ENCODE peak calls at places on chromosomes 6 and 20, in nine cellular contexts. One of them, this sample, is unnamed.

GRCh38 chr6:170091639-170092579 is 199.0 kb downstream of the DLL1 start:
- DNase-seq in coronary artery: peak
- DNase-seq in lung: no peak
- DNase-seq in GM23248: no peak
- DNase-seq in brain microvascular endothelial cell: no peak
- DNase-seq in A673: no peak
- DNase-seq in left ventricle myocardium inferior: no peak
- DNase-seq in GM23338: no peak
- DNase-seq in CD4-positive, alpha-beta T cell: no peak
- DNase-seq in this sample: no peak

GRCh38 chr6:115582386-115582785 is 478.3 kb downstream of the FRK start:
- DNase-seq in brain microvascular endothelial cell: no peak
- DNase-seq in GM23338: no peak
- DNase-seq in CD4-positive, alpha-beta T cell: no peak
- DNase-seq in left ventricle myocardium inferior: no peak
- DNase-seq in coronary artery: no peak
- DNase-seq in lung: no peak
- DNase-seq in A673: no peak
- DNase-seq in GM23248: no peak
- DNase-seq in this sample: no peak

GRCh38 chr6:161010418-161010817 is 18.8 kb downstream of the MAP3K4 start:
- DNase-seq in GM23338: no peak
- DNase-seq in lung: no peak
- DNase-seq in coronary artery: no peak
- DNase-seq in GM23248: peak
- DNase-seq in CD4-positive, alpha-beta T cell: no peak
- DNase-seq in left ventricle myocardium inferior: no peak
- DNase-seq in brain microvascular endothelial cell: no peak
- DNase-seq in A673: no peak
- DNase-seq in this sample: peak

GRCh38 chr20:36071848-36072247 is 82.7 kb upstream of the EPB41L1 start:
- DNase-seq in left ventricle myocardium inferior: no peak
- DNase-seq in brain microvascular endothelial cell: no peak
- DNase-seq in coronary artery: no peak
- DNase-seq in CD4-positive, alpha-beta T cell: no peak
- DNase-seq in GM23338: no peak
- DNase-seq in lung: no peak
- DNase-seq in A673: no peak
- DNase-seq in GM23248: no peak
- DNase-seq in this sample: no peak

GRCh38 chr6:73369563-73369962 is at the start of gene OOEP:
- DNase-seq in lung: no peak
- DNase-seq in brain microvascular endothelial cell: no peak
- DNase-seq in CD4-positive, alpha-beta T cell: no peak
- DNase-seq in left ventricle myocardium inferior: no peak
- DNase-seq in coronary artery: no peak
- DNase-seq in GM23248: no peak
- DNase-seq in GM23338: no peak
- DNase-seq in A673: no peak
- DNase-seq in this sample: no peak

GRCh38 chr6:154672086-154672485 is 61.1 kb upstream of the SCAF8 start:
- DNase-seq in A673: no peak
- DNase-seq in GM23338: no peak
- DNase-seq in lung: no peak
- DNase-seq in brain microvascular endothelial cell: no peak
- DNase-seq in left ventricle myocardium inferior: no peak
- DNase-seq in coronary artery: no peak
- DNase-seq in GM23248: no peak
- DNase-seq in CD4-positive, alpha-beta T cell: no peak
- DNase-seq in this sample: no peak

GRCh38 chr20:35000922-35001595 is 45.4 kb downstream of the MYH7B start:
- DNase-seq in A673: no peak
- DNase-seq in GM23248: no peak
- DNase-seq in coronary artery: no peak
- DNase-seq in lung: no peak
- DNase-seq in left ventricle myocardium inferior: peak
- DNase-seq in GM23338: no peak
- DNase-seq in CD4-positive, alpha-beta T cell: no peak
- DNase-seq in brain microvascular endothelial cell: no peak
- DNase-seq in this sample: no peak

GRCh38 chr6:169592558-169592957 is 109.3 kb downstream of the WDR27 start:
- DNase-seq in A673: no peak
- DNase-seq in lung: no peak
- DNase-seq in GM23338: no peak
- DNase-seq in CD4-positive, alpha-beta T cell: no peak
- DNase-seq in left ventricle myocardium inferior: no peak
- DNase-seq in GM23248: peak
- DNase-seq in brain microvascular endothelial cell: peak
- DNase-seq in coronary artery: no peak
- DNase-seq in this sample: peak

GRCh38 chr6:148700047-148700712 is 46.6 kb upstream of the UST start:
- DNase-seq in left ventricle myocardium inferior: no peak
- DNase-seq in A673: no peak
- DNase-seq in GM23248: peak
- DNase-seq in CD4-positive, alpha-beta T cell: no peak
- DNase-seq in lung: no peak
- DNase-seq in brain microvascular endothelial cell: no peak
- DNase-seq in coronary artery: no peak
- DNase-seq in GM23338: no peak
- DNase-seq in this sample: no peak

GRCh38 chr6:116015983-116016382 is 44.7 kb downstream of the FRK start:
- DNase-seq in lung: no peak
- DNase-seq in CD4-positive, alpha-beta T cell: no peak
- DNase-seq in coronary artery: no peak
- DNase-seq in brain microvascular endothelial cell: no peak
- DNase-seq in GM23248: no peak
- DNase-seq in GM23338: no peak
- DNase-seq in left ventricle myocardium inferior: no peak
- DNase-seq in A673: no peak
- DNase-seq in this sample: no peak

GRCh38 chr6:1144842-1145755 is 166.8 kb upstream of the FOXQ1 start:
- DNase-seq in coronary artery: no peak
- DNase-seq in left ventricle myocardium inferior: no peak
- DNase-seq in brain microvascular endothelial cell: no peak
- DNase-seq in GM23338: no peak
- DNase-seq in CD4-positive, alpha-beta T cell: no peak
- DNase-seq in A673: no peak
- DNase-seq in lung: no peak
- DNase-seq in GM23248: peak
- DNase-seq in this sample: peak

GRCh38 chr20:23283096-23283850 is 67.3 kb upstream of the NXT1 start:
- DNase-seq in A673: no peak
- DNase-seq in left ventricle myocardium inferior: no peak
- DNase-seq in brain microvascular endothelial cell: no peak
- DNase-seq in lung: no peak
- DNase-seq in GM23248: no peak
- DNase-seq in coronary artery: peak
- DNase-seq in CD4-positive, alpha-beta T cell: no peak
- DNase-seq in GM23338: no peak
- DNase-seq in this sample: no peak

GRCh38 chr20:20802328-20802727 is 89.9 kb upstream of the RALGAPA2 start:
- DNase-seq in coronary artery: no peak
- DNase-seq in CD4-positive, alpha-beta T cell: no peak
- DNase-seq in A673: peak
- DNase-seq in lung: no peak
- DNase-seq in left ventricle myocardium inferior: no peak
- DNase-seq in brain microvascular endothelial cell: no peak
- DNase-seq in GM23248: no peak
- DNase-seq in GM23338: no peak
- DNase-seq in this sample: no peak

GRCh38 chr6:158481612-158482473 is 78.0 kb upstream of the TMEM181 start:
- DNase-seq in GM23338: no peak
- DNase-seq in A673: peak
- DNase-seq in GM23248: peak
- DNase-seq in brain microvascular endothelial cell: peak
- DNase-seq in coronary artery: no peak
- DNase-seq in left ventricle myocardium inferior: no peak
- DNase-seq in CD4-positive, alpha-beta T cell: no peak
- DNase-seq in lung: no peak
- DNase-seq in this sample: peak

GRCh38 chr20:60331688-60332300 is 373.6 kb downstream of the CDH26 start:
- DNase-seq in A673: no peak
- DNase-seq in left ventricle myocardium inferior: no peak
- DNase-seq in coronary artery: no peak
- DNase-seq in brain microvascular endothelial cell: no peak
- DNase-seq in lung: no peak
- DNase-seq in GM23338: no peak
- DNase-seq in CD4-positive, alpha-beta T cell: no peak
- DNase-seq in GM23248: no peak
- DNase-seq in this sample: no peak

GRCh38 chr20:46894971-46895905 is 595 bp downstream of the EYA2 start:
- DNase-seq in left ventricle myocardium inferior: no peak
- DNase-seq in A673: no peak
- DNase-seq in lung: no peak
- DNase-seq in coronary artery: no peak
- DNase-seq in GM23248: peak
- DNase-seq in brain microvascular endothelial cell: no peak
- DNase-seq in GM23338: peak
- DNase-seq in CD4-positive, alpha-beta T cell: no peak
- DNase-seq in this sample: no peak

GRCh38 chr6:18504232-18504596 is 117.1 kb downstream of the RNF144B start:
- DNase-seq in brain microvascular endothelial cell: no peak
- DNase-seq in coronary artery: no peak
- DNase-seq in CD4-positive, alpha-beta T cell: no peak
- DNase-seq in lung: no peak
- DNase-seq in GM23248: no peak
- DNase-seq in left ventricle myocardium inferior: no peak
- DNase-seq in A673: no peak
- DNase-seq in GM23338: no peak
- DNase-seq in this sample: no peak
- H3K27ac ChIP-seq in brain microvascular endothelial cell: no peak
- H3K27ac ChIP-seq in coronary artery: no peak
- H3K27ac ChIP-seq in CD4-positive, alpha-beta T cell: no peak
- H3K27ac ChIP-seq in lung: no peak
- H3K27ac ChIP-seq in GM23248: no peak
- H3K27ac ChIP-seq in left ventricle myocardium inferior: no peak
- H3K27ac ChIP-seq in A673: no peak
- H3K27ac ChIP-seq in GM23338: no peak
- H3K27ac ChIP-seq in this sample: no peak

DNA sequence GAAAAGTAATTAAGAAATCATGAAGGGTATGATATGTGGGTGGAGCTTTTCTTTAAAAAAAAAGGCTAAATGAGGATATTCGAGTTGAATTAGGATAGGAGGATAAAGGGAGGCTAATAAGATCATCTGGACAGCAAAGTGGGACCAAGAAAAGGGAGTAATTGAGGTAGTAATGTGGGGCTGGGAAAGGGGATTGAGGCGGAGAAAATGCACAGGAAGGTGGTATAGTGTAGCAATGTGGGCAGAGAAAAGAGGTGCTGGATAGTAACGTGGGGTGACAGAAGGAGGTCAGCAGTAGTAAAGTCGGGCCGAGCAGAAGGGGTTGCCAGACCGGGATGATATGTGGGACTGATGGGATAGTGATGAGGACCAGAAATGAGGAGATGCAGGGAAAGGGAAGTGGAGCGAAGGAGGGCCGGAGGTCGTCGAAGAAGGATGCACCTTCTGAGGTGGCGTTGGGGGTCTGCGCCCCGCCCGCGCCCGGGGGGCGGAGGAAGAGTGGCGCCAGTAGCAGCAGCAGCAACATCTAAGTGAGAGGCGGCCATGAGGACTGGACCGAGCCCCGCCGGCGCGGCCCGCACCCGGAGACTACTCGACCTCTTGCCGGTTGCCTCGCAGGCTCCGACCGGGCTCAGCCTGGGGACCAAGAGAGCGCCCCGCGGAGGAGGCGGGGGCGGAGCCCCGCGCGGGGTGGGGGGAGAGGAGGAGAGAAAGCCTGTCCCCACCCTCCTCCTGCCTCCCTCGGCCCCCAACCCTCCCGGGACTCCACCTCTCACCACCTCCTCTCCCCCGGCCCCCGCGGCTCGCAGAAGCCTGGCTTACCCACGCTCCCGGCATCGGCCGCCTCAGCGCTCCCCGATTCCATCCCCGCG is 887 bp downstream of the GABBR1 start:
- DNase-seq in A673: peak
- DNase-seq in lung: peak
- DNase-seq in GM23248: peak
- DNase-seq in GM23338: peak
- DNase-seq in left ventricle myocardium inferior: peak
- DNase-seq in coronary artery: no peak
- DNase-seq in brain microvascular endothelial cell: no peak
- DNase-seq in CD4-positive, alpha-beta T cell: peak
- DNase-seq in this sample: peak
- H3K27ac ChIP-seq in A673: peak
- H3K27ac ChIP-seq in lung: peak
- H3K27ac ChIP-seq in GM23248: no peak
- H3K27ac ChIP-seq in GM23338: peak
- H3K27ac ChIP-seq in left ventricle myocardium inferior: peak
- H3K27ac ChIP-seq in coronary artery: peak
- H3K27ac ChIP-seq in brain microvascular endothelial cell: peak
- H3K27ac ChIP-seq in CD4-positive, alpha-beta T cell: no peak
- H3K27ac ChIP-seq in this sample: peak

DNA sequence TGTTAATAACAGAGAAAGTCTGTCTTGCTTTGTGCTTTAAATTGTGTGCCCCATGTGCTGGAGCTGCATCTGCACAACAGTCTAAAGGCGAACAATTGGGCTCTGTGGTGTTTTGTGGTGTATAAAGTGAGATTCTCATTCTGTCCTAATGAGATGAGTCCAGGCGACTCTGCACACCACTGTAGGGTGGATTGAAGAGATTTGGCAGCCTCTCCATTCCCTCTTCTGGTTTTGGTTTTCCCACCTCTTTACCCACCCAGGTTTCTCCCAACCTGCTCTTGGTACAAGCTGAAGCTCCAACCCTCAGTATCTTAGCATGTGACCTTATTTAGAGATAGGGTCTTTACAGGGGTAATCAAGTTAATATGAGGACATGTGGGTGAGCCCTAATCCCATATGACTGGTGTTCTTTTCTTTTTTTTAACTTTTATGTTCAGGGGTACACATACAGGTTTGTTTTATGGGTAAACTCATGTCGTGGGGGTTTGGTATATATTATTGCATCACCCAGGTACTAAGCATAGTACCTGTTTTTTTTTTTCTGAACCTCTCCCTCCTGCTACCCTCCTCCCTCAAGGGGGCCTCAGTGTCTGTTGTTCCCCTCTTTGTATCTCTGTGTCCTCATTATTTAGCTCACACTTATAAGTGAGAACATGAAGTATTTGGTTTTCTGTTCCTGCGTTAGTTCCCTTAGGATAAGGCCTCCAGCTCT is 217.6 kb upstream of the DTNBP1 start:
- DNase-seq in brain microvascular endothelial cell: no peak
- DNase-seq in GM23248: no peak
- DNase-seq in left ventricle myocardium inferior: no peak
- DNase-seq in A673: no peak
- DNase-seq in CD4-positive, alpha-beta T cell: no peak
- DNase-seq in GM23338: no peak
- DNase-seq in coronary artery: no peak
- DNase-seq in lung: no peak
- DNase-seq in this sample: no peak
- H3K27ac ChIP-seq in brain microvascular endothelial cell: no peak
- H3K27ac ChIP-seq in GM23248: no peak
- H3K27ac ChIP-seq in left ventricle myocardium inferior: peak
- H3K27ac ChIP-seq in A673: peak
- H3K27ac ChIP-seq in CD4-positive, alpha-beta T cell: no peak
- H3K27ac ChIP-seq in GM23338: no peak
- H3K27ac ChIP-seq in coronary artery: no peak
- H3K27ac ChIP-seq in lung: no peak
- H3K27ac ChIP-seq in this sample: no peak

DNA sequence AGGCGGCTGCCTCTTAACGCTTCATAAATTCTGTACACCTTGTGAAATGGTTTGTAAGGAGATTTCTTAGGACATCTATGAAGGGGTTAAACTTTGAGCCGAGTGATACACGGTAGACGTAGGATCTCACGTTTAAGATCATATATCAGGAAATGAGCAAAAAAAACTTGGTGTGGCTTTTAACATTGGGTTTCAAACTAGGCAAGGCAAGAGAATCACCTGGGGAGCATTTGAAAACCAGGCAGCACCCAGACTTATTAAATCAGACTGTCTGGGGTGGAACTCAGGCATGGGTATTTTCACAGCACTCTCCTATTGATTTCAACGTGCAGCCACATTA is 26.4 kb downstream of the LY86 start:
- DNase-seq in left ventricle myocardium inferior: no peak
- DNase-seq in brain microvascular endothelial cell: no peak
- DNase-seq in coronary artery: no peak
- DNase-seq in GM23338: no peak
- DNase-seq in lung: no peak
- DNase-seq in A673: no peak
- DNase-seq in CD4-positive, alpha-beta T cell: no peak
- DNase-seq in GM23248: no peak
- DNase-seq in this sample: no peak
- H3K27ac ChIP-seq in left ventricle myocardium inferior: no peak
- H3K27ac ChIP-seq in brain microvascular endothelial cell: no peak
- H3K27ac ChIP-seq in coronary artery: no peak
- H3K27ac ChIP-seq in GM23338: no peak
- H3K27ac ChIP-seq in lung: no peak
- H3K27ac ChIP-seq in A673: no peak
- H3K27ac ChIP-seq in CD4-positive, alpha-beta T cell: peak
- H3K27ac ChIP-seq in GM23248: no peak
- H3K27ac ChIP-seq in this sample: no peak

This sample was measured in astrocyte.